ENCODE peak calls at places on chromosomes 11 and 22, in ten cellular contexts. I, Z, J, V, P, N, D, O, H and W are unnamed samples.

GRCh38 chr22:50293441-50294318 is 13.8 kb downstream of the PLXNB2 start:
- DNase-seq in J (peak; percentile 67), I (peak; percentile 17), D (peak; percentile 80), P (peak; percentile 71), V (peak; percentile 95), O (peak; percentile 91), N (no peak), Z (peak; percentile 68), H (peak; percentile 90), W (no peak)

GRCh38 chr11:117985953-117986887 is at the start of gene IL10RA:
- DNase-seq in Z (peak; percentile 30), V (peak; percentile 95), I (no peak), H (peak; percentile 90), J (peak; percentile 10), D (peak; percentile 33), P (peak; percentile 84), N (peak; percentile 69), O (peak; percentile 63), W (peak; percentile 5)

GRCh38 chr11:125108469-125108868 is 3.0 kb downstream of the TMEM218 start:
- DNase-seq in I (no peak), J (no peak), P (no peak), N (no peak), O (no peak), D (no peak), Z (no peak), H (no peak), V (no peak), W (peak; percentile 23)

GRCh38 chr11:126518996-126519351 is 163.5 kb downstream of the ST3GAL4 start:
- DNase-seq in V (no peak), N (no peak), I (no peak), Z (no peak), D (no peak), J (no peak), H (no peak), O (no peak), P (no peak), W (no peak)

GRCh38 chr22:24578355-24579241 is 14.3 kb downstream of the LRRC75B start:
- DNase-seq in P (no peak), D (no peak), H (peak; percentile 69), J (peak; percentile 27), Z (no peak), O (no peak), N (no peak), V (no peak), I (no peak), W (no peak)

GRCh38 chr11:3158131-3158591 is 6.9 kb downstream of the OSBPL5 start:
- DNase-seq in P (peak; percentile 20), D (no peak), Z (no peak), O (no peak), V (no peak), H (no peak), J (no peak), I (no peak), N (no peak), W (no peak)

GRCh38 chr11:15318814-15319213 is 204.1 kb downstream of the INSC start:
- DNase-seq in P (no peak), N (no peak), I (no peak), O (no peak), H (no peak), V (no peak), J (no peak), Z (no peak), D (no peak), W (no peak)

GRCh38 chr11:11027271-11027670 is 169.4 kb upstream of the ZBED5 start:
- DNase-seq in N (no peak), D (peak; percentile 60), O (peak; percentile 62), J (peak; percentile 70), P (no peak), H (no peak), I (peak; percentile 61), Z (peak; percentile 86), V (no peak), W (peak; percentile 15)

GRCh38 chr11:118859995-118860394 is 23.7 kb upstream of the CXCR5 start:
- DNase-seq in Z (no peak), J (no peak), P (no peak), H (no peak), D (no peak), V (no peak), N (no peak), O (no peak), I (no peak), W (no peak)

GRCh38 chr22:46573781-46574437 is 36.5 kb upstream of the CELSR1 start:
- DNase-seq in O (no peak), J (no peak), H (no peak), V (no peak), D (no peak), P (peak; percentile 18), Z (no peak), I (no peak), N (peak; percentile 11), W (no peak)

GRCh38 chr22:23829845-23830372 is 8.9 kb downstream of the DERL3 start:
- DNase-seq in N (no peak), O (peak; percentile 89), Z (peak; percentile 82), I (peak; percentile 85), P (no peak), V (no peak), J (peak; percentile 95), H (no peak), D (peak; percentile 79), W (peak; percentile 90)

GRCh38 chr11:20937826-20938225 is 268.4 kb downstream of the NELL1 start:
- DNase-seq in V (no peak), I (no peak), Z (no peak), P (no peak), N (no peak), H (no peak), J (no peak), O (no peak), D (no peak), W (no peak)

GRCh38 chr11:8016396-8016949 is 29.3 kb downstream of the EIF3F start:
- DNase-seq in N (no peak), D (no peak), Z (no peak), O (no peak), P (no peak), H (peak; percentile 9), I (no peak), J (no peak), V (peak; percentile 86), W (no peak)

GRCh38 chr11:62610814-62611704 is 1.5 kb downstream of the EML3 start:
- DNase-seq in I (no peak), N (no peak), H (no peak), V (no peak), Z (no peak), D (no peak), J (no peak), O (no peak), P (no peak), W (no peak)

GRCh38 chr11:83816572-83817187 is 530.5 kb upstream of the CCDC90B start:
- DNase-seq in H (no peak), V (no peak), Z (peak; percentile 49), P (no peak), O (peak; percentile 41), D (peak; percentile 52), N (no peak), I (no peak), J (peak; percentile 29), W (peak; percentile 13)

GRCh38 chr22:40491990-40492631 is 121.7 kb downstream of the SGSM3 start:
- DNase-seq in J (peak; percentile 75), N (no peak), D (peak; percentile 72), P (no peak), I (no peak), V (peak; percentile 52), H (no peak), O (peak; percentile 77), Z (peak; percentile 50), W (no peak)

GRCh38 chr22:21624120-21624879 is 5.5 kb downstream of the YDJC start:
- DNase-seq in V (peak; percentile 92), Z (peak; percentile 26), H (peak; percentile 41), P (no peak), N (no peak), D (peak; percentile 21), J (peak; percentile 37), O (peak; percentile 18), I (no peak), W (no peak)
- TF ChIP-seq CTCF in V (peak; percentile 85), Z (peak; percentile 48), H (peak; percentile 14), P (no peak), N (no peak), D (peak; percentile 55), J (peak; percentile 45), O (peak; percentile 65), I (peak; percentile 56), W (peak; percentile 63)

DNA sequence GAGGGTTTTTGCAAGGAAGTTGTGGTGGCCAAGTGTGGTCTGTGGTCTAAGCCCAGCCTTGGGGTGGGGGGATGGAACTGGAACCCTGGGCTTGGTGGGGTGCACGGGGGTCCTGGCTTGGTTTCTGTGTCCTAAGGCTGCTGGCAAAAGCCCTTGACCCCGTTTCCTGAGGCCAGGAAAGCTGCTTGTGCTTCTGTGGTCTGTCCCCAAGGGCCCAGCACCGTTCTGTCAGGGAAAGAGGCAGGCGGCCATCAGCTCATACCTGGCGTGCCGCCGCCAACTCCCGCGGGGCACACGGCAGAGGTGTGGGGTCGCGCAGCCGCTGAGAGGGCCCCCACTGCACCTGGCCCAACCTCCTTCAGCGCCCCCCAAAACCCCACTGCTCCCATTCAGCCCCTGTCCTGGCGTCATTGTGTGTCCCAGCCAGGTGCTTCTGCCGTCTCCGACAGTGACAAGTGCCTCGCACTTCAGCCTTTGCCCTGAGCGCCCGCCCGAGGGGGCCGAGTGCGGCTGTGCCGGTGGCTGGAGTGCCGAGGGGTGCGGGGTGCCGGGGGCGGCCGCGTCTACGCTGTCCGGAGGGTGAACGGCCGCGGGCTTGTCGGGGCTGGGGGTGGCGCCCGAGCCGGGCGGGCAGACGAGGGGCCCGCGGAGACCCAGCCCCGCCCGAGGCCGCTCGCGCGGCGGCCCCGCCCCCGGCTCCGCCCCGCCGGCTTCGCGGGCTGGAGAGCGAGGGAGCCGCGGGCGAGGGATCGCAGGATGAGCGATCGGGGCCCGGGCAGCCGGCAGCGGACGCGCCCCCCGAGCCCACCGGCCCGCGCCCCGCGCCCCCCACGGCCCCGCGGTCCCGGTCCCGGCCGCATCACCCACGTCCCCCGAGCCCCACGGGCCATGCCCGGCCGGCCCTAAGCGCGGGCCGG is at the start of gene CNIH2:
- DNase-seq in D (no peak), O (peak; percentile 16), P (peak; percentile 58), I (no peak), J (no peak), Z (no peak), N (no peak), V (peak; percentile 83), H (no peak), W (no peak)
- H3K4me3 ChIP-seq in D (no peak within 1 kb of the TSS), O (peak within 1 kb of the TSS; percentile 41), P (peak within 1 kb of the TSS; percentile 34), I (peak within 1 kb of the TSS; percentile 18), J (peak within 1 kb of the TSS; percentile 35), Z (no peak within 1 kb of the TSS), N (peak within 1 kb of the TSS; percentile 55), V (no peak within 1 kb of the TSS), H (peak within 1 kb of the TSS; percentile 24), W (peak within 1 kb of the TSS; percentile 32)

DNA sequence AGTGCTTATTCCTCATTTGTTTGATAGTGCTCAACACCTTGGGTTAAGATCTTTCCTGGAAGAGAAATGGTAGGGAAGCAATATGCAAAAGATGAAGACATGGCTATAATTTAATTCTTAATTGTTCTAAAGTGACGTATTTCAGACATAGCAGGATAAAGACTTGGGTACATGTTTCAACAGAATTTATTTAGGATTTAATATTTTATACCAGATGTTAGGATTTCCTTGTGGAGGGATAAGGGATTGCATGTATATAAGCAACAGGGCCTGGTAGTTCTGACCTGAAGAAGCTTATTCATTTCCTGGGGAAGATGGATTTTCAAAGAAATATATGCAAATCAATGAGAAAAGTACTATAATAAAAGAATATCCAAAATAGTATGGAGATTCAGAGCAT is 163.8 kb downstream of the FAT3 start:
- DNase-seq in J (no peak), D (no peak), P (no peak), I (no peak), Z (peak; percentile 26), O (no peak), N (no peak), V (no peak), H (no peak), W (no peak)
- TF ChIP-seq CTCF in J (peak; percentile 22), D (no peak), P (no peak), I (peak; percentile 18), Z (peak; percentile 39), O (no peak), N (no peak), V (peak; percentile 70), H (no peak), W (peak; percentile 15)

GRCh38 chr11:74731301-74732094 is at the start of gene CHRDL2:
- DNase-seq in H (no peak), D (peak; percentile 45), N (peak; percentile 21), V (peak; percentile 74), I (no peak), J (no peak), P (no peak), O (peak; percentile 60), Z (peak; percentile 30), W (no peak)
- H3K4me3 ChIP-seq in H (peak within 1 kb of the TSS; percentile 20), D (peak within 1 kb of the TSS; percentile 36), N (no peak within 1 kb of the TSS), V (peak within 1 kb of the TSS; percentile 69), I (peak within 1 kb of the TSS; percentile 33), J (peak within 1 kb of the TSS; percentile 39), P (peak within 1 kb of the TSS; percentile 40), O (peak within 1 kb of the TSS; percentile 29), Z (peak within 1 kb of the TSS; percentile 37), W (peak within 1 kb of the TSS; percentile 25)